ENCODE peak calls at places on chromosomes 12 and 14, in ten cellular contexts. H is stomach, D is Caco-2, O is cardiac fibroblast, Y is GM06990, L is GM10248, I is upper lobe of right lung, T is neural crest cell, N is tibial artery, X is OCI-LY7. C is an unnamed sample.

GRCh38 chr14:55446833-55447232 is 6.4 kb upstream of the TBPL2 start:
- DNase-seq in H (no peak), D (no peak), O (peak), Y (no peak), L (no peak), I (no peak), T (no peak), N (no peak), X (no peak), C (no peak)

GRCh38 chr12:110253176-110253575 is 27.9 kb upstream of the ATP2A2 start:
- DNase-seq in H (peak), D (no peak), O (peak), Y (no peak), L (no peak), I (peak), T (no peak), N (peak), X (no peak), C (no peak)

GRCh38 chr12:106133136-106134087 is 5.3 kb downstream of the NUAK1 start:
- DNase-seq in H (no peak), D (peak), O (peak), Y (no peak), L (no peak), I (no peak), T (no peak), N (no peak), X (no peak), C (peak)

GRCh38 chr14:21267886-21268611 is 1.2 kb downstream of the HNRNPC start:
- DNase-seq in H (no peak), D (no peak), O (peak), Y (no peak), L (no peak), I (no peak), T (no peak), N (no peak), X (peak), C (peak)

GRCh38 chr14:22502007-22502406 is 87.0 kb downstream of the DAD1 start:
- DNase-seq in H (no peak), D (no peak), O (no peak), Y (no peak), L (no peak), I (no peak), T (no peak), N (no peak), X (no peak), C (no peak)

GRCh38 chr12:103505371-103506236 is 9.8 kb upstream of the C12orf42 start:
- DNase-seq in H (no peak), D (no peak), O (no peak), Y (peak), L (peak), I (no peak), T (no peak), N (no peak), X (no peak), C (no peak)

GRCh38 chr12:25130741-25131188 is 64.2 kb downstream of the DNAI7 start:
- DNase-seq in H (no peak), D (peak), O (peak), Y (no peak), L (peak), I (no peak), T (no peak), N (no peak), X (peak), C (no peak)

GRCh38 chr12:115507951-115508722 is 769.4 kb downstream of the MED13L start:
- DNase-seq in H (no peak), D (no peak), O (no peak), Y (no peak), L (no peak), I (no peak), T (peak), N (no peak), X (no peak), C (no peak)

GRCh38 chr12:124495194-124495983 is 72.0 kb downstream of the NCOR2 start:
- DNase-seq in H (no peak), D (no peak), O (no peak), Y (no peak), L (no peak), I (no peak), T (no peak), N (no peak), X (no peak), C (no peak)

GRCh38 chr12:20946732-20947131 is 136.2 kb downstream of the SLCO1B3 start:
- DNase-seq in H (no peak), D (peak), O (peak), Y (no peak), L (peak), I (no peak), T (peak), N (no peak), X (peak), C (no peak)

GRCh38 chr14:59018978-59019377 is 169.5 kb upstream of the DAAM1 start:
- DNase-seq in H (no peak), D (peak), O (no peak), Y (no peak), L (no peak), I (no peak), T (no peak), N (no peak), X (no peak), C (peak)
- TF ChIP-seq CTCF in H (no peak), D (peak), O (peak), Y (peak), L (no peak), I (no peak), T (no peak), N (no peak), X (peak), C (peak)

GRCh38 chr12:45742590-45742989 is 13.1 kb downstream of the ARID2 start:
- DNase-seq in H (no peak), D (no peak), O (no peak), Y (no peak), L (no peak), I (no peak), T (no peak), N (no peak), X (no peak), C (no peak)

GRCh38 chr12:45743247-45743646 is 13.7 kb downstream of the ARID2 start:
- DNase-seq in H (no peak), D (no peak), O (no peak), Y (no peak), L (no peak), I (no peak), T (no peak), N (no peak), X (no peak), C (no peak)

DNA sequence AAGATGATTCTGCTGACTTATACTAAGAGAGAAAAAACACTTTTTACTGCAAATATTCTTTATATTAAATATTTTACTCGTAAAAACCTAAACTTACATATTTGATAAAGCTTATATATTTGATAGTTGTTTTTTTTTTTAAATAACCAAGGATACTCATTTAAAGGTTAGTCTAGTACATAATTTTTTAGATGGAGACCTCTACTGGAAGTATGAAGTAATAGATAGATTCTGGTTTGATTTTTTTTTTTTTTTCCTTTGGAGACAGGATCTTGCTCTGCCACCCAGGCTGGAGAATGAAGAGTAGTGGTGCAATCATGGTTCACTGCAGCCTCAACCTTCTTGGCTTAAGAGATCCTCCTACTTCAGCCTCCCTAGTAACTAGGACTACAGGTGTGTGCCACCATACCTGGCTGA is 16.4 kb downstream of the ARID2 start:
- DNase-seq in H (no peak), D (no peak), O (peak), Y (no peak), L (no peak), I (no peak), T (no peak), N (no peak), X (peak), C (no peak)
- TF ChIP-seq CTCF in H (peak), D (peak), O (peak), Y (peak), L (peak), I (peak), T (peak), N (peak), X (peak), C (no peak)

DNA sequence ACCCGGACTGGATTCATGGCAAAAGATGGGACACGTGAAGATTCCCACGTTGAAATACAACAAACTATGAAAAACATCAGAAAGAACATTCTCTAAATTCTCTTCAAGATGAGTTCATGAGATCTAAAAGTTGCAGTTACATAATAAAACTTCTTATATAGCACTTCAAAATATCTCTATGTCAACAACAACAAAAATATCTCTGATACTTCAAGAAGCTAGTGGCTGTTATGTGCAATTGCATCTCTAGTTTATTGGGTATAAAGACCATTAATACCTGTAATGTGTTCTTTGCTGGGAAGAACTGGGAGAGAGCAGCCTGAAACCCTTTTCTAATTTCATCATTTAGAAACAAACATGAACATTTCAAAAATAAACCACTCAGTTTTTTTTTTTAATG is 69.2 kb upstream of the RGS6 start:
- DNase-seq in H (no peak), D (no peak), O (peak), Y (no peak), L (no peak), I (no peak), T (no peak), N (no peak), X (no peak), C (no peak)
- TF ChIP-seq CTCF in H (no peak), D (no peak), O (peak), Y (no peak), L (no peak), I (no peak), T (peak), N (no peak), X (peak), C (no peak)

GRCh38 chr12:4855121-4855924 is 54.4 kb upstream of the KCNA1 start:
- DNase-seq in H (peak), D (peak), O (peak), Y (peak), L (peak), I (no peak), T (peak), N (no peak), X (peak), C (peak)
- TF ChIP-seq CTCF in H (peak), D (peak), O (peak), Y (peak), L (peak), I (peak), T (peak), N (peak), X (peak), C (peak)

GRCh38 chr12:16369156-16369555 is 21.7 kb downstream of the MGST1 start:
- DNase-seq in H (no peak), D (no peak), O (peak), Y (no peak), L (no peak), I (no peak), T (no peak), N (no peak), X (no peak), C (no peak)
- TF ChIP-seq CTCF in H (no peak), D (no peak), O (no peak), Y (no peak), L (no peak), I (no peak), T (no peak), N (no peak), X (no peak), C (no peak)

GRCh38 chr12:26918321-26919215 is 19.2 kb downstream of the INTS13 start:
- DNase-seq in H (no peak), D (peak), O (peak), Y (no peak), L (no peak), I (no peak), T (peak), N (no peak), X (no peak), C (no peak)
- TF ChIP-seq CTCF in H (no peak), D (peak), O (no peak), Y (no peak), L (no peak), I (peak), T (no peak), N (peak), X (no peak), C (no peak)

DNA sequence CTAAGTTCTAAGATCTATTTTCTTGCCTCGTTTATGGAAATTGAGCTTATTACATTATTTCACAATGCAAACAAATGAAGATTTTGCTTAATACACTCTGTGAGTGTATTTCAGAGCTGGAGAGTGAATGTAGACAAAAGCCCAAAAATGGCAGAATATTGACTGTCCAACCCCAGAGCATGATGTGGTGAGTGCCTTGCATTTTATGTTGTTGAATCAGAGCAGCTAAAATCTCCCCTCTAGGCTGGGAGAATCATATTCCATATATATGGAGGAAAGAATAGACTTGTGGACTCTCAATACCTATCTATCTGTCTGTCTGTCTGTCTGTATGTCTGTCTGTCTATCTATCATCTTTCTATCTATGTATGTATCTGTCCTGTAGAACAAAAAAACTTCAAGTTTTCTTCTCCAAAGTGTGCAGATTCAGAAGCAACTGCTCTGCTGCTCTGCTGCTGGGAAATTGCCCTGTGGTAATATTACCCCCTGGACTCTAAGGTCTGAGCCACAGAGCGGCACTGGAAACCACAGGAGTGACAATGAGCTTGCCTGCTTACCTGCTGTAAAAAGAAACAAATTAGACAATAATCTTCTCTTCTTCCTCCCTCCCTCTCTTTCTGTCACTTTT is 209.4 kb upstream of the PRICKLE1 start:
- DNase-seq in H (no peak), D (no peak), O (peak), Y (no peak), L (no peak), I (no peak), T (no peak), N (no peak), X (no peak), C (no peak)
- TF ChIP-seq CTCF in H (no peak), D (no peak), O (no peak), Y (no peak), L (no peak), I (no peak), T (no peak), N (no peak), X (no peak), C (no peak)